ENCODE peak calls at places on chromosomes 2 and 18, in eight cellular contexts. Z is fibroblast of lung, P is fibroblast of pulmonary artery, F is lower lobe of right lung, X is GM06990, R is HCT116, K is AG10803, S is foreskin fibroblast. G is an unnamed sample.

GRCh38 chr18:74718312-74718711 is 120.6 kb downstream of the ZNF407 start:
- DNase-seq in Z (no peak), P (no peak), F (no peak), X (no peak), R (no peak), K (no peak), S (no peak), G (no peak)

GRCh38 chr2:144524190-144524957 is 4.5 kb upstream of the ZEB2 start:
- DNase-seq in Z (peak), P (no peak), F (peak), X (no peak), R (no peak), K (no peak), S (peak), G (peak)

GRCh38 chr18:49028801-49029506 is 78.2 kb upstream of the SMAD7 start:
- DNase-seq in Z (no peak), P (no peak), F (no peak), X (no peak), R (no peak), K (no peak), S (no peak), G (no peak)

GRCh38 chr2:62329797-62330196 is 133.9 kb downstream of the B3GNT2 start:
- DNase-seq in Z (no peak), P (no peak), F (no peak), X (no peak), R (no peak), K (no peak), S (no peak), G (no peak)

GRCh38 chr2:8502316-8502715 is 179.5 kb upstream of the ID2 start:
- DNase-seq in Z (no peak), P (no peak), F (no peak), X (no peak), R (no peak), K (no peak), S (no peak), G (no peak)

GRCh38 chr18:22098563-22098989 is 70.8 kb upstream of the GATA6 start:
- DNase-seq in Z (no peak), P (peak), F (no peak), X (no peak), R (no peak), K (no peak), S (no peak), G (no peak)

GRCh38 chr2:194087089-194087488 is 1569.9 kb upstream of the SLC39A10 start:
- DNase-seq in Z (no peak), P (peak), F (no peak), X (no peak), R (no peak), K (no peak), S (no peak), G (no peak)

GRCh38 chr2:3911891-3912455 is 208.6 kb downstream of the DCDC2C start:
- DNase-seq in Z (no peak), P (no peak), F (no peak), X (no peak), R (no peak), K (no peak), S (no peak), G (no peak)

GRCh38 chr2:221558107-221558506 is 14.0 kb downstream of the EPHA4 start:
- DNase-seq in Z (no peak), P (no peak), F (no peak), X (no peak), R (no peak), K (no peak), S (no peak), G (no peak)

GRCh38 chr18:68494802-68495560 is 219.9 kb downstream of the TMX3 start:
- DNase-seq in Z (peak), P (peak), F (no peak), X (no peak), R (no peak), K (peak), S (peak), G (no peak)

GRCh38 chr2:76163860-76164259 is 453.1 kb upstream of the GCFC2 start:
- DNase-seq in Z (no peak), P (no peak), F (no peak), X (no peak), R (no peak), K (no peak), S (no peak), G (no peak)

GRCh38 chr2:140842110-140842509 is 1288.7 kb downstream of the LRP1B start:
- DNase-seq in Z (no peak), P (no peak), F (no peak), X (no peak), R (no peak), K (no peak), S (no peak), G (no peak)

GRCh38 chr2:163231666-163232065 is 393.1 kb upstream of the KCNH7 start:
- DNase-seq in Z (no peak), P (no peak), F (no peak), X (no peak), R (no peak), K (no peak), S (no peak), G (no peak)

GRCh38 chr2:98908909-98909308 is 27.1 kb downstream of the CRACDL start:
- DNase-seq in Z (peak), P (peak), F (no peak), X (no peak), R (no peak), K (peak), S (peak), G (no peak)

GRCh38 chr18:76445275-76445674 is 49.8 kb downstream of the ZNF516 start:
- DNase-seq in Z (peak), P (peak), F (no peak), X (no peak), R (no peak), K (peak), S (peak), G (no peak)

GRCh38 chr2:238336151-238336550 is 15.8 kb downstream of the TRAF3IP1 start:
- DNase-seq in Z (no peak), P (no peak), F (no peak), X (no peak), R (no peak), K (no peak), S (no peak), G (no peak)

GRCh38 chr18:48889115-48889941 is 61.4 kb downstream of the SMAD7 start:
- DNase-seq in Z (peak), P (peak), F (no peak), X (no peak), R (no peak), K (no peak), S (no peak), G (no peak)

GRCh38 chr2:240289701-240290431 is 145.6 kb upstream of the GPC1 start:
- DNase-seq in Z (no peak), P (no peak), F (no peak), X (no peak), R (no peak), K (no peak), S (no peak), G (no peak)

GRCh38 chr2:201807452-201807980 is 1.2 kb downstream of the CDK15 start:
- DNase-seq in Z (peak), P (peak), F (no peak), X (no peak), R (no peak), K (peak), S (peak), G (no peak)

GRCh38 chr2:86020984-86021383 is 84.7 kb downstream of the POLR1A start:
- DNase-seq in Z (peak), P (peak), F (no peak), X (no peak), R (no peak), K (peak), S (peak), G (no peak)

GRCh38 chr2:86025229-86025820 is 80.4 kb downstream of the POLR1A start:
- DNase-seq in Z (peak), P (no peak), F (no peak), X (no peak), R (no peak), K (peak), S (no peak), G (no peak)

GRCh38 chr2:86021396-86022378 is 84.0 kb downstream of the POLR1A start:
- DNase-seq in Z (no peak), P (no peak), F (no peak), X (no peak), R (no peak), K (no peak), S (peak), G (no peak)

GRCh38 chr2:86022661-86023365 is 82.9 kb downstream of the POLR1A start:
- DNase-seq in Z (no peak), P (no peak), F (no peak), X (no peak), R (no peak), K (no peak), S (no peak), G (peak)

GRCh38 chr2:86023366-86023712 is 82.3 kb downstream of the POLR1A start:
- DNase-seq in Z (no peak), P (no peak), F (no peak), X (no peak), R (no peak), K (no peak), S (no peak), G (no peak)
- TF ChIP-seq CTCF in Z (no peak), P (no peak), F (no peak), X (peak), R (no peak), K (no peak), S (no peak), G (no peak)

DNA sequence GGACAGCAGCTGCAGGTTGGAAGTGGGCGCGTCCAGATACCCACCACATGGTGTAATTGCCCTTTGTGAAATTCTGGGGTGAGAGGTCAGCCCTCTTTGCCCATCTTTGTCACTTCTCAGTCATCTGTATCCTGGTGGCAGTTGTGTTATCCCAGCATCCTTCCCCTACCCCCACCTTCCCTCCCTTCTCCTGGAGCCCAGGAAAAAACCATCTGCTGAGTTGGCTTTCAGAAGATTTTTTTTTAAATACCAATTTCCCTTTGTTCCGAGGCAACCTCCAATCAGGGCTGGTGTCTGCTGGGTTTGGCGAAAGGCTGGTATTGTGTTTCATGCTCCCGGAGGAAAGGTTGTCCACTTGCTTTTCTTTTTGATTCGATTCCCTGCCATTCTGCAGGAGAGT is 35.2 kb downstream of the SETBP1 start:
- DNase-seq in Z (no peak), P (no peak), F (no peak), X (no peak), R (no peak), K (peak), S (peak), G (no peak)
- TF ChIP-seq CTCF in Z (no peak), P (no peak), F (no peak), X (no peak), R (no peak), K (no peak), S (no peak), G (no peak)

GRCh38 chr2:108898315-108899082 is 90.5 kb downstream of the EDAR start:
- DNase-seq in Z (no peak), P (no peak), F (no peak), X (no peak), R (no peak), K (no peak), S (no peak), G (no peak)
- TF ChIP-seq CTCF in Z (no peak), P (no peak), F (no peak), X (no peak), R (no peak), K (no peak), S (no peak), G (no peak)

DNA sequence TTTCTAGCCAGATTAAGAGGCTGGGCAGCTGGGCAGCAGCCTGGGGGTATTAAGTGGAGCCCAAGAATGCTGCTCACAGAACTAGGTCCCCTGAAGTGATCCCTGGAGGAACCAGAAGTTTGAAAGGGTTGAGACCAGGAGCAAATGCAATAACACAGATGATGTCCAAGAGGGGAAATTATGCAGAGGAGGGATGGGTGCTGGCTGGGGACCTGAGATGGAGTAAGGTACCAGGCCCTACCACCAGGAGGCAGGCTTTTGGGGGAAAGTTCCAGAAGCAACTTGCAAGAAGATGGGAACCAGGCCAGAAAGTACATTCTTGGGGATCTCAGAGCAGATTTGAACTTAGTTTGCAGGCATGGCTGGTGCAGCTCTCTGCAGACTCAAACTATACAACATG is 175.1 kb downstream of the NCK2 start:
- DNase-seq in Z (peak), P (peak), F (no peak), X (no peak), R (peak), K (peak), S (peak), G (peak)
- TF ChIP-seq CTCF in Z (peak), P (peak), F (peak), X (peak), R (peak), K (peak), S (peak), G (no peak)

GRCh38 chr2:134537702-134538101 is 181.1 kb downstream of the TMEM163 start:
- DNase-seq in Z (no peak), P (no peak), F (no peak), X (no peak), R (no peak), K (no peak), S (no peak), G (no peak)
- TF ChIP-seq CTCF in Z (no peak), P (no peak), F (no peak), X (no peak), R (no peak), K (no peak), S (no peak), G (no peak)

DNA sequence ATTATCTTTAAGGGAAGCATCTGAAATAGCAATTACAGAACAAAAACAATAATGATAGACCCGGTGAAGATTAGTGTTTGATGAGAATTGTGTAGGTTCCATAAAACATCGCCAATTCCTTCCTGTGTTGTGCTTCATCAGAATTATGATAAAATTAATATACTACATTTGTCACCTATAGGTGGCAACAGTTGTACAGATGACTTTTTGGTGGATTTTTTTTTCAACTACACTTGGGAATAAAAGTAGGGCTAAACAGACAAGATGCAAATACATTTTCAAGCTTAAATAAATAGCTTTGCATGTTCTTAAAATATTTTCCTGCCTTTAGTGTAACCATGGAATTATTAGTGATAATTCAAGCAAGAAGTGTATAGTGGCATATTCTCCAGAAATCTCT is 7.0 kb upstream of the LYPD1 start:
- DNase-seq in Z (peak), P (no peak), F (no peak), X (no peak), R (no peak), K (no peak), S (no peak), G (no peak)
- TF ChIP-seq CTCF in Z (peak), P (no peak), F (no peak), X (peak), R (peak), K (peak), S (no peak), G (no peak)

G was measured in activated CD8-positive, alpha-beta T cell treated with anti-CD3 and anti-CD28 coated beads for 36 hours.